ENCODE peak calls at places on chromosomes 3 and 15, in ten cellular contexts. J is EL; E is NCI-H2029 treated with DMSO at 0.1 percent for 48 hours; I is Right ventricle myocardium superior; D is effector CD8-positive, alpha-beta T cell; H is stimulated activated CD4-positive, alpha-beta T cell treated with anti-CD3 and anti-CD28 coated beads, Interleukin-4, amount 100 ng/mL, for 24 hours; M is NCI-H2081; K is heart left ventricle; P is cardiac muscle cell; W is astrocyte. U is an unnamed sample.

GRCh38 chr3:176855213-176855612 is 342.1 kb downstream of the TBL1XR1 start:
- DNase-seq in P (no peak), M (no peak), D (no peak), W (no peak), H (no peak), J (no peak), E (no peak), K (no peak), I (no peak), U (no peak)

GRCh38 chr3:101011086-101011485 is 17.9 kb upstream of the ABI3BP start:
- DNase-seq in E (no peak), W (no peak), K (no peak), I (no peak), J (peak), P (no peak), M (no peak), H (no peak), D (no peak), U (no peak)

GRCh38 chr3:78872195-78872594 is 895.6 kb downstream of the ROBO1 start:
- DNase-seq in H (no peak), W (peak), J (no peak), M (peak), D (no peak), K (no peak), E (no peak), P (peak), I (no peak), U (peak)

GRCh38 chr3:132432639-132433038 is 15.3 kb downstream of the DNAJC13 start:
- DNase-seq in H (peak), D (no peak), K (no peak), J (peak), E (no peak), I (no peak), P (peak), M (no peak), W (peak), U (peak)

GRCh38 chr3:148962513-148962912 is 28.8 kb upstream of the GYG1 start:
- DNase-seq in W (peak), K (no peak), P (peak), I (no peak), J (peak), D (no peak), H (no peak), E (no peak), M (no peak), U (peak)

GRCh38 chr3:134066539-134067310 is 37.0 kb upstream of the SLCO2A1 start:
- DNase-seq in H (no peak), W (no peak), I (no peak), D (no peak), E (no peak), M (no peak), J (no peak), P (peak), K (no peak), U (no peak)

GRCh38 chr3:100682854-100683760 is 26.2 kb upstream of the TFG start:
- DNase-seq in W (no peak), P (no peak), J (no peak), D (no peak), E (no peak), I (no peak), K (no peak), H (no peak), M (no peak), U (no peak)

GRCh38 chr3:112018712-112019111 is 15.8 kb upstream of the TMPRSS7 start:
- DNase-seq in J (no peak), E (no peak), W (no peak), D (no peak), K (no peak), M (no peak), P (no peak), H (no peak), I (no peak), U (no peak)

GRCh38 chr15:92819312-92820232 is 80.6 kb upstream of the CHD2 start:
- DNase-seq in D (no peak), J (no peak), W (no peak), M (peak), P (no peak), E (no peak), K (no peak), H (no peak), I (no peak), U (peak)

GRCh38 chr3:84108442-84108971 is 850.3 kb upstream of the CADM2 start:
- DNase-seq in K (no peak), J (no peak), M (no peak), H (no peak), I (no peak), W (peak), D (no peak), P (peak), E (no peak), U (no peak)

GRCh38 chr15:90082140-90082713 is 20.0 kb downstream of the IDH2 start:
- DNase-seq in W (no peak), K (no peak), I (no peak), P (no peak), D (no peak), J (no peak), M (no peak), E (no peak), H (no peak), U (no peak)

GRCh38 chr15:69210574-69210973 is 50.1 kb downstream of the GLCE start:
- DNase-seq in I (no peak), P (no peak), K (no peak), J (no peak), E (no peak), W (no peak), M (no peak), H (no peak), D (no peak), U (no peak)

GRCh38 chr3:32840086-32840841 is 22.5 kb downstream of the TRIM71 start:
- DNase-seq in W (no peak), J (no peak), P (no peak), D (no peak), I (no peak), K (no peak), H (no peak), M (no peak), E (no peak), U (no peak)

GRCh38 chr3:138114431-138114918 is 933 bp downstream of the DZIP1L start:
- DNase-seq in P (peak), H (no peak), W (peak), E (no peak), D (no peak), I (no peak), M (no peak), K (no peak), J (peak), U (peak)

GRCh38 chr15:25226360-25226759 is 212.5 kb downstream of the UBE3A start:
- DNase-seq in H (no peak), K (peak), J (no peak), E (no peak), I (peak), P (no peak), W (no peak), D (no peak), M (no peak), U (no peak)

GRCh38 chr3:196186661-196187573 is 24.3 kb downstream of the ZDHHC19 start:
- DNase-seq in P (no peak), J (no peak), K (no peak), I (no peak), H (no peak), D (no peak), W (no peak), E (no peak), M (peak), U (peak)

GRCh38 chr15:91127236-91127914 is 27.3 kb downstream of the SV2B start:
- DNase-seq in K (no peak), J (no peak), E (no peak), D (no peak), I (no peak), P (no peak), H (no peak), M (no peak), W (no peak), U (no peak)

U was measured in NCI-H82.